ENCODE peak calls at places on chromosomes 12 and 14, in seven cellular contexts. Z, W, U, G, A, R and D are unnamed samples. For H3K27me3, the result is how much of the 10 kb centered on the place peaks cover.

GRCh38 chr12:53344824-53345485 is 8.8 kb upstream of the SP7 start:
- DNase-seq in Z (peak), W (peak), U (peak), G (peak), A (peak), R (peak), D (no peak)

GRCh38 chr14:69652942-69653680 is 41.7 kb downstream of the SUSD6 start:
- DNase-seq in Z (no peak), W (no peak), U (no peak), G (peak), A (no peak), R (no peak), D (no peak)

GRCh38 chr14:55412686-55413085 is 1.1 kb upstream of the ATG14 start:
- DNase-seq in Z (no peak), W (peak), U (no peak), G (no peak), A (no peak), R (peak), D (peak)

GRCh38 chr12:108596854-108597558 is 878 bp downstream of the TMEM119 start:
- DNase-seq in Z (no peak), W (no peak), U (no peak), G (no peak), A (no peak), R (no peak), D (no peak)

GRCh38 chr14:79016828-79017505 is 846.8 kb downstream of the NRXN3 start:
- DNase-seq in Z (no peak), W (no peak), U (peak), G (peak), A (no peak), R (peak), D (peak)

GRCh38 chr12:51818567-51819300 is 29.8 kb downstream of the FIGNL2 start:
- DNase-seq in Z (no peak), W (no peak), U (no peak), G (peak), A (no peak), R (peak), D (no peak)

GRCh38 chr14:55373784-55374725 is 37.6 kb downstream of the ATG14 start:
- DNase-seq in Z (no peak), W (no peak), U (no peak), G (peak), A (no peak), R (peak), D (peak)

GRCh38 chr14:81727243-81727642 is 193.6 kb upstream of the SEL1L start:
- DNase-seq in Z (no peak), W (no peak), U (no peak), G (no peak), A (no peak), R (peak), D (no peak)

GRCh38 chr14:76040704-76041103 is 55.1 kb downstream of the IFT43 start:
- DNase-seq in Z (no peak), W (no peak), U (no peak), G (no peak), A (no peak), R (no peak), D (no peak)

GRCh38 chr14:92619671-92620437 is 106.3 kb downstream of the RIN3 start:
- DNase-seq in Z (no peak), W (no peak), U (no peak), G (peak), A (no peak), R (no peak), D (no peak)

GRCh38 chr12:52964556-52965336 is 15.8 kb downstream of the KRT18 start:
- DNase-seq in Z (no peak), W (no peak), U (no peak), G (no peak), A (peak), R (no peak), D (no peak)

GRCh38 chr14:60736494-60736893 is 1.9 kb downstream of the MNAT1 start:
- DNase-seq in Z (no peak), W (no peak), U (peak), G (peak), A (peak), R (peak), D (peak)

GRCh38 chr12:3326156-3326849 is 164.7 kb upstream of the PRMT8 start:
- DNase-seq in Z (no peak), W (no peak), U (no peak), G (no peak), A (peak), R (no peak), D (no peak)

GRCh38 chr14:65027127-65027799 is 40.6 kb downstream of the FNTB start:
- DNase-seq in Z (no peak), W (no peak), U (no peak), G (no peak), A (no peak), R (no peak), D (no peak)

GRCh38 chr14:56487090-56487667 is 92.4 kb upstream of the TMEM260 start:
- DNase-seq in Z (no peak), W (no peak), U (no peak), G (peak), A (peak), R (no peak), D (no peak)

GRCh38 chr14:93747102-93747501 is 41.2 kb downstream of the PRIMA1 start:
- DNase-seq in Z (peak), W (no peak), U (no peak), G (no peak), A (no peak), R (no peak), D (no peak)

GRCh38 chr12:31867292-31867691 is 91.9 kb upstream of the RESF1 start:
- DNase-seq in Z (no peak), W (no peak), U (no peak), G (no peak), A (no peak), R (no peak), D (no peak)

GRCh38 chr14:102043251-102044025 is 43.4 kb downstream of the HSP90AA1 start:
- DNase-seq in Z (no peak), W (no peak), U (no peak), G (no peak), A (no peak), R (no peak), D (no peak)

GRCh38 chr14:91286530-91286937 is 42.0 kb upstream of the GPR68 start:
- DNase-seq in Z (peak), W (peak), U (peak), G (peak), A (peak), R (peak), D (peak)

GRCh38 chr12:25797949-25798348 is 160.5 kb upstream of the RASSF8 start:
- DNase-seq in Z (no peak), W (no peak), U (no peak), G (no peak), A (no peak), R (no peak), D (no peak)

GRCh38 chr12:56081393-56082347 is 1.7 kb downstream of the ERBB3 start:
- DNase-seq in Z (peak), W (no peak), U (peak), G (no peak), A (peak), R (no peak), D (no peak)

GRCh38 chr14:63404906-63405305 is 86.2 kb upstream of the GPHB5 start:
- DNase-seq in Z (no peak), W (peak), U (no peak), G (no peak), A (no peak), R (no peak), D (no peak)

GRCh38 chr12:113292091-113292490 is 42.8 kb downstream of the SLC8B1 start:
- DNase-seq in Z (no peak), W (no peak), U (no peak), G (peak), A (no peak), R (peak), D (no peak)

GRCh38 chr14:31419179-31420012 is 954 bp downstream of the HEATR5A start:
- DNase-seq in Z (no peak), W (no peak), U (no peak), G (peak), A (no peak), R (peak), D (peak)

GRCh38 chr12:54356228-54356627 is 8.1 kb downstream of the GPR84 start:
- DNase-seq in Z (no peak), W (peak), U (no peak), G (no peak), A (no peak), R (no peak), D (no peak)

GRCh38 chr12:104201238-104202001 is 14.2 kb upstream of the TXNRD1 start:
- DNase-seq in Z (no peak), W (peak), U (peak), G (peak), A (peak), R (no peak), D (no peak)

GRCh38 chr12:90611891-90612290 is 343.1 kb downstream of the CCER1 start:
- DNase-seq in Z (no peak), W (no peak), U (no peak), G (no peak), A (no peak), R (no peak), D (no peak)

GRCh38 chr12:26027401-26027800 is 68.9 kb downstream of the RASSF8 start:
- DNase-seq in Z (no peak), W (no peak), U (no peak), G (no peak), A (no peak), R (no peak), D (no peak)

GRCh38 chr12:40331886-40332285 is 107.1 kb downstream of the LRRK2 start:
- DNase-seq in Z (no peak), W (no peak), U (no peak), G (no peak), A (no peak), R (no peak), D (peak)

GRCh38 chr12:50564240-50564947 is 59.6 kb downstream of the DIP2B start:
- DNase-seq in Z (no peak), W (no peak), U (no peak), G (no peak), A (no peak), R (no peak), D (no peak)

GRCh38 chr14:21191261-21191808 is 35.5 kb upstream of the OR5AU1 start:
- DNase-seq in Z (no peak), W (no peak), U (no peak), G (no peak), A (no peak), R (no peak), D (no peak)

GRCh38 chr12:3965096-3965495 is 91.9 kb upstream of the PARP11 start:
- DNase-seq in Z (no peak), W (no peak), U (no peak), G (no peak), A (no peak), R (no peak), D (no peak)

GRCh38 chr12:54421175-54421872 is 2.3 kb upstream of the ITGA5 start:
- DNase-seq in Z (no peak), W (no peak), U (no peak), G (peak), A (no peak), R (peak), D (no peak)

GRCh38 chr12:49796606-49797451 is 31.4 kb downstream of the NCKAP5L start:
- DNase-seq in Z (no peak), W (no peak), U (no peak), G (no peak), A (no peak), R (no peak), D (no peak)

GRCh38 chr12:118055144-118055557 is 5.8 kb downstream of the WSB2 start:
- DNase-seq in Z (no peak), W (no peak), U (peak), G (peak), A (peak), R (no peak), D (no peak)

GRCh38 chr12:1584326-1584725 is 10.1 kb downstream of the FBXL14 start:
- DNase-seq in Z (no peak), W (no peak), U (no peak), G (no peak), A (peak), R (no peak), D (no peak)

GRCh38 chr12:1827806-1828805 is 7.7 kb downstream of the LRTM2 start:
- DNase-seq in Z (no peak), W (no peak), U (no peak), G (no peak), A (no peak), R (no peak), D (no peak)

GRCh38 chr12:48199784-48200198 is 3.3 kb downstream of the OR10AD1 start:
- DNase-seq in Z (no peak), W (peak), U (no peak), G (peak), A (no peak), R (no peak), D (no peak)

DNA sequence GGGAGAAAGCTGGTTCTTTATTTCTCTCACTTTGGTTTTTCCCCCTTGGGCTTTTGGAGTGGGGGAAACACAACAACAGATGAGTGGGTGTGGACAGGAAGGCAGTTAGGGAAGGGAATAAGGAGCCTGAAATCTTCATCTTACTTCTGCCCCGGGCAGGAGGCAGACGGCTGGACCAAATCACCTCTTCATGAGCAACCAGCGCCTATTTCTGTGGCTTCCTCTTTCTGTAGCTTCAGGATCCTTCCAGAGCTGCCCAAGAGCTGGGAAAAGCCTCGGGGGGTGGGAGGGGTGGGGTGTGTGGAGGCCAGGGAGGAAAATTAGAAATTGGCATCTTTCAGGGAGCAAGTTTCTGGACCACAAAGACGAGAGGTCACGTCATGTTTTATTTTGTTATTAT is 218.4 kb downstream of the PHETA1 start:
- DNase-seq in Z (no peak), W (no peak), U (no peak), G (no peak), A (no peak), R (no peak), D (no peak)
- H3K27me3 ChIP-seq in Z (under half), W (under half), U (under half), G (under half), A (under half), R (under half), D (under half)

DNA sequence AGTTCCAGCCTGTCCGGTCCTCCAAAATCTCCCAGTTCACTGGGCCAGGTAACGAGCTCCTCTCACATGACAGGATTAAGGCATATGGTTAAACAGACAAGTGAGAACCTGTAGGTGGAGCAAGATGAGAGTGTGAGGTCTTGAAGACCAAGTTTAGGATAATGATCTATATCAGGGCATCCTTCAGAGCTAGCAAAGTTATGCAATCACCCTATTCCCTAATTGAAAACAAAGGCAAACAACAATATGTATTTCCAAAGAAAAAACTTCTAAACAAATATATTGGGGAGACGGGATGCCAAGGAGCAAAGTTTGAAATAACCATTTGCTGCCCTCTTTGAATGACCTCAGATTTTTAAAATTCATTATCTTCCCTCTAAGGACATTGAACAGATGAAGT is 571.2 kb downstream of the BCL11B start:
- DNase-seq in Z (no peak), W (no peak), U (no peak), G (no peak), A (no peak), R (no peak), D (no peak)
- TF ChIP-seq CTCF in Z (no peak), W (no peak), U (no peak), G (no peak), A (no peak), R (no peak), D (no peak)

GRCh38 chr12:120365675-120366340 is 3.2 kb downstream of the MSI1 start:
- DNase-seq in Z (no peak), W (no peak), U (peak), G (no peak), A (no peak), R (no peak), D (no peak)
- H3K27me3 ChIP-seq in Z (under half), W (under half), U (under half), G (half or more), A (under half), R (under half), D (half or more)

GRCh38 chr12:120854804-120855203 is 49.4 kb downstream of the SPPL3 start:
- DNase-seq in Z (no peak), W (no peak), U (no peak), G (no peak), A (no peak), R (no peak), D (no peak)

GRCh38 chr12:120855823-120856589 is 48.2 kb downstream of the SPPL3 start:
- DNase-seq in Z (no peak), W (no peak), U (no peak), G (no peak), A (no peak), R (no peak), D (no peak)

GRCh38 chr12:120858306-120859088 is 45.7 kb downstream of the SPPL3 start:
- DNase-seq in Z (no peak), W (no peak), U (no peak), G (no peak), A (no peak), R (no peak), D (no peak)

GRCh38 chr12:120853188-120853587 is 51.0 kb downstream of the SPPL3 start:
- DNase-seq in Z (no peak), W (no peak), U (no peak), G (peak), A (no peak), R (peak), D (no peak)

DNA sequence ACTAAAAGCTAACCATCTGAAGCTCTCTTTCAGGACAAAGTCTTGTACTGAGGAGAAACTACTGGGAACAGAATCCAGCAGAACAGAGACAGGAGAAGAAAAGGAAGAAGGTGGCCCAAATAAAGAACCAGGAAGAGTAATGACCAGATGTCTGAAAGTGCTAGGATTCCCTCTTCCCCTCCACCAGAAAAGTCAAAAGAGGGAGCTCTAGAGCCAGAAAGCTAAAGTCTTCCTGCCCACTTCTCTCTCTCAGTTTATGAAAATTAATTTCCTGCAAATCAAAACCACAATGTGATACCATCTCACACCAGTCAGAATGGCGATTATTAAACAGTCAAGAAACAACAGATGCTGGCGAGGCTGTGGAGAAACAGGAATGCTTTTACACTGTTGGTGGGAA is 47.2 kb downstream of the SPPL3 start:
- DNase-seq in Z (no peak), W (no peak), U (no peak), G (no peak), A (no peak), R (no peak), D (no peak)
- TF ChIP-seq CTCF in Z (peak), W (no peak), U (peak), G (peak), A (peak), R (no peak), D (peak)

GRCh38 chr12:71442567-71442931 is 3.0 kb downstream of the LGR5 start:
- DNase-seq in Z (no peak), W (no peak), U (no peak), G (no peak), A (no peak), R (no peak), D (no peak)
- H3K27me3 ChIP-seq in Z (under half), W (under half), U (under half), G (under half), A (half or more), R (half or more), D (half or more)

GRCh38 chr14:99538275-99538674 is 57.1 kb downstream of the CCNK start:
- DNase-seq in Z (no peak), W (no peak), U (no peak), G (peak), A (no peak), R (peak), D (no peak)
- TF ChIP-seq CTCF in Z (no peak), W (no peak), U (no peak), G (peak), A (peak), R (peak), D (no peak)